ENCODE peak calls at places on chromosomes 16 and 17, in five cellular contexts. One of them, this sample, is unnamed.

GRCh38 chr17:19345067-19345460 is 17.5 kb downstream of the B9D1 start:
- DNase-seq in DND-41: no peak
- DNase-seq in lung: no peak
- DNase-seq in left ventricle myocardium inferior: no peak
- DNase-seq in lower leg skin: no peak
- DNase-seq in this sample: no peak

GRCh38 chr17:13114601-13115024 is 96.8 kb upstream of the ELAC2 start:
- DNase-seq in lower leg skin: no peak
- DNase-seq in left ventricle myocardium inferior: peak; percentile 19
- DNase-seq in lung: no peak
- DNase-seq in DND-41: peak; percentile 13
- DNase-seq in this sample: peak; percentile 65

GRCh38 chr16:19005561-19006445 is 22.1 kb downstream of the TMC7 start:
- DNase-seq in lower leg skin: peak; percentile 90
- DNase-seq in lung: no peak
- DNase-seq in left ventricle myocardium inferior: peak; percentile 24
- DNase-seq in DND-41: no peak
- DNase-seq in this sample: no peak

GRCh38 chr16:19680972-19681371 is 37.1 kb downstream of the KNOP1 start:
- DNase-seq in left ventricle myocardium inferior: no peak
- DNase-seq in lower leg skin: no peak
- DNase-seq in lung: no peak
- DNase-seq in DND-41: no peak
- DNase-seq in this sample: no peak

GRCh38 chr17:35871415-35871814 is 2.7 kb upstream of the HEATR9 start:
- DNase-seq in lower leg skin: no peak
- DNase-seq in lung: no peak
- DNase-seq in DND-41: peak; percentile 13
- DNase-seq in left ventricle myocardium inferior: no peak
- DNase-seq in this sample: no peak

GRCh38 chr16:79850348-79850747 is 249.8 kb upstream of the MAF start:
- DNase-seq in left ventricle myocardium inferior: no peak
- DNase-seq in lower leg skin: no peak
- DNase-seq in DND-41: no peak
- DNase-seq in lung: no peak
- DNase-seq in this sample: no peak

GRCh38 chr17:58056476-58056875 is 26.7 kb upstream of the DYNLL2 start:
- DNase-seq in left ventricle myocardium inferior: no peak
- DNase-seq in lower leg skin: peak; percentile 8
- DNase-seq in DND-41: no peak
- DNase-seq in lung: no peak
- DNase-seq in this sample: no peak

GRCh38 chr17:47924785-47925676 is 16.3 kb upstream of the PNPO start:
- DNase-seq in lung: no peak
- DNase-seq in left ventricle myocardium inferior: no peak
- DNase-seq in lower leg skin: no peak
- DNase-seq in DND-41: no peak
- DNase-seq in this sample: no peak

GRCh38 chr17:49555495-49556018 is 20.1 kb upstream of the NXPH3 start:
- DNase-seq in lung: no peak
- DNase-seq in DND-41: no peak
- DNase-seq in left ventricle myocardium inferior: no peak
- DNase-seq in lower leg skin: peak; percentile 81
- DNase-seq in this sample: no peak

GRCh38 chr16:51592013-51592501 is 441.0 kb upstream of the SALL1 start:
- DNase-seq in DND-41: no peak
- DNase-seq in lower leg skin: no peak
- DNase-seq in lung: no peak
- DNase-seq in left ventricle myocardium inferior: no peak
- DNase-seq in this sample: no peak

GRCh38 chr17:15285466-15285865 is 20.3 kb upstream of the PMP22 start:
- DNase-seq in left ventricle myocardium inferior: no peak
- DNase-seq in DND-41: no peak
- DNase-seq in lung: no peak
- DNase-seq in lower leg skin: no peak
- DNase-seq in this sample: no peak

GRCh38 chr16:85438981-85439639 is 174.0 kb upstream of the GSE1 start:
- DNase-seq in left ventricle myocardium inferior: no peak
- DNase-seq in lung: no peak
- DNase-seq in DND-41: no peak
- DNase-seq in lower leg skin: no peak
- DNase-seq in this sample: no peak

GRCh38 chr17:54277868-54278267 is 455.1 kb downstream of the KIF2B start:
- DNase-seq in lung: no peak
- DNase-seq in lower leg skin: no peak
- DNase-seq in DND-41: no peak
- DNase-seq in left ventricle myocardium inferior: no peak
- DNase-seq in this sample: no peak

GRCh38 chr17:15123593-15124590 is 141.2 kb downstream of the PMP22 start:
- DNase-seq in DND-41: no peak
- DNase-seq in lung: no peak
- DNase-seq in left ventricle myocardium inferior: no peak
- DNase-seq in lower leg skin: no peak
- DNase-seq in this sample: no peak

GRCh38 chr17:63701477-63702222 is 1.7 kb upstream of the LIMD2 start:
- DNase-seq in lower leg skin: no peak
- DNase-seq in DND-41: peak; percentile 64
- DNase-seq in left ventricle myocardium inferior: peak; percentile 35
- DNase-seq in lung: no peak
- DNase-seq in this sample: no peak

GRCh38 chr17:67378444-67379250 is 1.6 kb downstream of the PITPNC1 start:
- DNase-seq in DND-41: peak; percentile 80
- DNase-seq in left ventricle myocardium inferior: peak; percentile 80
- DNase-seq in lung: peak; percentile 71
- DNase-seq in lower leg skin: peak; percentile 94
- DNase-seq in this sample: peak; percentile 88

GRCh38 chr17:10600551-10600950 is 51.1 kb upstream of the MYH2 start:
- DNase-seq in left ventricle myocardium inferior: no peak
- DNase-seq in DND-41: no peak
- DNase-seq in lung: no peak
- DNase-seq in lower leg skin: no peak
- DNase-seq in this sample: no peak

GRCh38 chr17:40099627-40100418 is 566 bp downstream of the NR1D1 start:
- DNase-seq in lung: no peak
- DNase-seq in left ventricle myocardium inferior: no peak
- DNase-seq in DND-41: no peak
- DNase-seq in lower leg skin: no peak
- DNase-seq in this sample: no peak

GRCh38 chr17:40071720-40072480 is 9.1 kb downstream of the THRA start:
- DNase-seq in lower leg skin: peak; percentile 96
- DNase-seq in lung: peak; percentile 84
- DNase-seq in left ventricle myocardium inferior: peak; percentile 76
- DNase-seq in DND-41: no peak
- DNase-seq in this sample: no peak

GRCh38 chr16:23949630-23950290 is 114.0 kb downstream of the PRKCB start:
- DNase-seq in DND-41: peak; percentile 92
- DNase-seq in lower leg skin: peak; percentile 85
- DNase-seq in left ventricle myocardium inferior: peak; percentile 30
- DNase-seq in lung: no peak
- DNase-seq in this sample: no peak

GRCh38 chr17:64150237-64151015 is 20.5 kb upstream of the ERN1 start:
- DNase-seq in lower leg skin: peak; percentile 72
- DNase-seq in left ventricle myocardium inferior: no peak
- DNase-seq in DND-41: no peak
- DNase-seq in lung: peak; percentile 69
- DNase-seq in this sample: no peak

GRCh38 chr17:63542942-63543821 is 7.1 kb upstream of the DCAF7 start:
- DNase-seq in left ventricle myocardium inferior: no peak
- DNase-seq in lower leg skin: no peak
- DNase-seq in DND-41: no peak
- DNase-seq in lung: no peak
- DNase-seq in this sample: no peak

GRCh38 chr16:88903267-88903666 is 36.8 kb upstream of the PABPN1L start:
- DNase-seq in left ventricle myocardium inferior: no peak
- DNase-seq in lung: no peak
- DNase-seq in lower leg skin: no peak
- DNase-seq in DND-41: no peak
- DNase-seq in this sample: no peak

GRCh38 chr16:89006036-89006752 is 29.2 kb upstream of the CBFA2T3 start:
- DNase-seq in DND-41: no peak
- DNase-seq in left ventricle myocardium inferior: no peak
- DNase-seq in lower leg skin: no peak
- DNase-seq in lung: no peak
- DNase-seq in this sample: no peak

GRCh38 chr16:11276880-11277593 is 757 bp upstream of the PRM2 start:
- DNase-seq in left ventricle myocardium inferior: no peak
- DNase-seq in lung: no peak
- DNase-seq in DND-41: no peak
- DNase-seq in lower leg skin: no peak
- DNase-seq in this sample: no peak

GRCh38 chr16:11277607-11278337 is 1.5 kb upstream of the PRM2 start:
- DNase-seq in left ventricle myocardium inferior: no peak
- DNase-seq in lung: no peak
- DNase-seq in DND-41: no peak
- DNase-seq in lower leg skin: no peak
- DNase-seq in this sample: no peak

GRCh38 chr16:11280616-11281522 is at the start of gene PRM1:
- DNase-seq in lung: no peak
- DNase-seq in lower leg skin: no peak
- DNase-seq in left ventricle myocardium inferior: no peak
- DNase-seq in DND-41: no peak
- DNase-seq in this sample: no peak

GRCh38 chr16:11276143-11276879 is at the start of gene PRM2:
- DNase-seq in left ventricle myocardium inferior: no peak
- DNase-seq in lung: no peak
- DNase-seq in lower leg skin: no peak
- DNase-seq in DND-41: no peak
- DNase-seq in this sample: no peak

GRCh38 chr16:11278681-11279628 is 2.2 kb downstream of the PRM1 start:
- DNase-seq in DND-41: no peak
- DNase-seq in lung: no peak
- DNase-seq in lower leg skin: no peak
- DNase-seq in left ventricle myocardium inferior: no peak
- DNase-seq in this sample: no peak
- TF ChIP-seq CTCF in DND-41: no peak
- TF ChIP-seq CTCF in lung: no peak
- TF ChIP-seq CTCF in lower leg skin: no peak
- TF ChIP-seq CTCF in left ventricle myocardium inferior: no peak
- TF ChIP-seq CTCF in this sample: no peak

GRCh38 chr16:67663151-67663876 is 2.6 kb downstream of the PARD6A start:
- DNase-seq in lung: no peak
- DNase-seq in lower leg skin: no peak
- DNase-seq in DND-41: peak; percentile 54
- DNase-seq in left ventricle myocardium inferior: no peak
- DNase-seq in this sample: no peak
- TF ChIP-seq CTCF in lung: no peak
- TF ChIP-seq CTCF in lower leg skin: no peak
- TF ChIP-seq CTCF in DND-41: peak; percentile 61
- TF ChIP-seq CTCF in left ventricle myocardium inferior: no peak
- TF ChIP-seq CTCF in this sample: no peak

GRCh38 chr16:20946015-20946629 is 45.6 kb downstream of the LYRM1 start:
- DNase-seq in DND-41: no peak
- DNase-seq in lung: no peak
- DNase-seq in lower leg skin: no peak
- DNase-seq in left ventricle myocardium inferior: no peak
- DNase-seq in this sample: no peak

GRCh38 chr16:20942271-20942670 is 41.7 kb downstream of the LYRM1 start:
- DNase-seq in lung: no peak
- DNase-seq in DND-41: no peak
- DNase-seq in left ventricle myocardium inferior: no peak
- DNase-seq in lower leg skin: no peak
- DNase-seq in this sample: no peak

GRCh38 chr16:20940864-20941634 is 40.5 kb downstream of the LYRM1 start:
- DNase-seq in lung: no peak
- DNase-seq in lower leg skin: no peak
- DNase-seq in DND-41: no peak
- DNase-seq in left ventricle myocardium inferior: no peak
- DNase-seq in this sample: no peak

GRCh38 chr16:20941635-20941926 is 41.0 kb downstream of the LYRM1 start:
- DNase-seq in left ventricle myocardium inferior: no peak
- DNase-seq in lower leg skin: no peak
- DNase-seq in DND-41: no peak
- DNase-seq in lung: no peak
- DNase-seq in this sample: no peak

GRCh38 chr16:20944861-20945390 is 44.4 kb downstream of the LYRM1 start:
- DNase-seq in DND-41: peak; percentile 13
- DNase-seq in lower leg skin: no peak
- DNase-seq in lung: no peak
- DNase-seq in left ventricle myocardium inferior: no peak
- DNase-seq in this sample: no peak
- TF ChIP-seq CTCF in DND-41: peak; percentile 36
- TF ChIP-seq CTCF in lower leg skin: no peak
- TF ChIP-seq CTCF in lung: no peak
- TF ChIP-seq CTCF in left ventricle myocardium inferior: peak; percentile 18
- TF ChIP-seq CTCF in this sample: no peak

GRCh38 chr16:87303962-87304521 is 13.2 kb downstream of the C16orf95 start:
- DNase-seq in left ventricle myocardium inferior: no peak
- DNase-seq in DND-41: no peak
- DNase-seq in lower leg skin: no peak
- DNase-seq in lung: no peak
- DNase-seq in this sample: no peak

GRCh38 chr16:87304951-87305350 is 12.2 kb downstream of the C16orf95 start:
- DNase-seq in DND-41: no peak
- DNase-seq in left ventricle myocardium inferior: no peak
- DNase-seq in lung: no peak
- DNase-seq in lower leg skin: peak; percentile 79
- DNase-seq in this sample: no peak

GRCh38 chr16:87308826-87309225 is 8.4 kb downstream of the C16orf95 start:
- DNase-seq in left ventricle myocardium inferior: no peak
- DNase-seq in lung: no peak
- DNase-seq in DND-41: no peak
- DNase-seq in lower leg skin: no peak
- DNase-seq in this sample: no peak

GRCh38 chr16:87303431-87303930 is 13.7 kb downstream of the C16orf95 start:
- DNase-seq in DND-41: peak; percentile 70
- DNase-seq in left ventricle myocardium inferior: no peak
- DNase-seq in lower leg skin: no peak
- DNase-seq in lung: no peak
- DNase-seq in this sample: no peak

DNA sequence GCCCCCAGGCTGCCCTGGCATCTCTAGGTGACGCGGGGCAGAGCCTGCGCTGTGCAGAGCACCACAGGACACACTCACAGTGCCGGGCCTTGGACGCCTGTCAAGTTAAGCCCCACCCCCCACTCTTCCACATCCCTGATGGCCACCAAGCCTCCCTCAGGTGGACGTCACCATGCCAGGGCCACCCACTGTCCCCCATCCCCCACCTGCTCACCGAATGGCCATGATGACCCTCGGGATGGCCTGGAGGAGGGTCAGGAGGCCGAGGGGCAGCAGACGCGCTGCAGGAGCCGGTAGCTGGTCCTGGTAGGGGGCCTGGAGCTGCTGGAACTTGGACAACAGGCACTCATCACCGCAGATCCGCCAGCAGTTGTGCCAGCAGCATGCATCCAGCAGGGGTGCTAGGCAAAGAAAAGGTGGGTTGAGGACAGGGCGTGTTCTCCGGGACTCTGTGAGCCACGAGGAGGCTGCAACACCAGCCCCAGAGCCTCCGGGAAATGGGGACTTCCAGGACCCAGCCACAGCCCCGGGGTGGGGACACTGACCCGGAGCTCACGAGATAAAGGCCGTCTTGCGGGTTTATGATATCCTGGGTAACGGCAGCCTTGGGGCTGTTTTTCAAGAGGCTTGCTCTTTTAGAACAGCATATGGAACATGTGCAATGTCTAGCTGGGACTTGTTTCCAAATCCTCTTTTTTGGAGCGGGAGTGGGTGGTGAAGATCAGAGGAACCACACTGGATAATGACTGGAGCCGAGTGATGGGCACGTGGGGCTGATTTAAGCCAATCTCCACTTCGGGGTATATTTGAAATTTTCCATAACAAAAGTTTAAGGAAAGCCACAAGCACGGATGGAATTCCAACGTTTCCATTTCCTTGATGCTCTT is 11.4 kb downstream of the C16orf95 start:
- DNase-seq in lung: no peak
- DNase-seq in lower leg skin: no peak
- DNase-seq in DND-41: no peak
- DNase-seq in left ventricle myocardium inferior: no peak
- DNase-seq in this sample: no peak
- TF ChIP-seq CTCF in lung: no peak
- TF ChIP-seq CTCF in lower leg skin: no peak
- TF ChIP-seq CTCF in DND-41: no peak
- TF ChIP-seq CTCF in left ventricle myocardium inferior: no peak
- TF ChIP-seq CTCF in this sample: no peak